ENCODE peak calls at places on chromosomes 2 and 18, in six cellular contexts. J is HCT116, U is SK-N-SH, W is HepG2, T is H1, C is GM12878. N is an unnamed sample.

GRCh38 chr18:78788161-78788560 is 191.5 kb upstream of the SALL3 start:
- DNase-seq in J (no peak), U (no peak), T (no peak), C (no peak), W (no peak), N (no peak)

GRCh38 chr2:231935207-231935524 is 9.0 kb upstream of the NPPC start:
- DNase-seq in U (no peak), C (no peak), W (no peak), T (no peak), J (no peak), N (no peak)

GRCh38 chr2:150169230-150169629 is 318.2 kb downstream of the RND3 start:
- DNase-seq in C (no peak), W (no peak), U (no peak), J (no peak), T (no peak), N (no peak)

GRCh38 chr18:49321800-49322461 is 138.5 kb downstream of the DYM start:
- DNase-seq in T (no peak), C (no peak), J (no peak), U (no peak), W (no peak), N (no peak)

GRCh38 chr2:26245231-26245732 is 543 bp downstream of the HADHB start:
- DNase-seq in T (no peak), W (peak; percentile 44), J (no peak), C (peak; percentile 15), U (peak; percentile 62), N (peak; percentile 30)

GRCh38 chr2:29627366-29627765 is 294.0 kb downstream of the ALK start:
- DNase-seq in C (no peak), J (no peak), T (no peak), U (no peak), W (no peak), N (no peak)

GRCh38 chr2:239692348-239692747 is 291.5 kb upstream of the HDAC4 start:
- DNase-seq in J (no peak), C (no peak), T (no peak), W (no peak), U (no peak), N (no peak)

GRCh38 chr2:149058936-149059335 is 20.4 kb downstream of the LYPD6B start:
- DNase-seq in C (no peak), T (no peak), J (no peak), U (no peak), W (no peak), N (no peak)

GRCh38 chr2:168607992-168608391 is 151.9 kb downstream of the CERS6 start:
- DNase-seq in J (no peak), W (no peak), T (no peak), U (no peak), C (no peak), N (no peak)

DNA sequence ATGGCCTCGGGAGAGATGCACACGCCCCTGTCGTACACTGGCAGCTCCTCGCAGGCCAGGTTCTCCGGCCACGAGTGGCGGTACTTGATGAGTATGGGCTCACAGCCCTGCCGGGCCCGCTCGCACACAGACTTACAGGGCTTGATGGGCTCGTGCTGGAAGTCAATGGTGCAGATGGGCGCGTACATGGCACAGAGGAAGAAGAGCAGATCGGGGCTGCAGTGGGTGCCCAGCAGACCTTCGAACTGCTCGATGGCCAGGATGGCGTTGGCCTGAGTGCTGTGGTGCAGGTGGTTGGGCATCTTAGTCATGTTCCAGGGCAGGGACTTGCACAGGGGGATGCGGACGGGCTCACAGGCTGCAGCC is 359 bp downstream of the FRZB start:
- DNase-seq in C (no peak), J (no peak), W (no peak), T (peak; percentile 81), U (no peak), N (no peak)
- TF ChIP-seq JUND in C (no peak), J (no peak), W (no peak), T (no peak), U (no peak), N (no peak)

GRCh38 chr2:159051133-159051532 is 82.7 kb downstream of the TANC1 start:
- DNase-seq in U (no peak), T (no peak), J (no peak), W (no peak), C (no peak), N (no peak)
- TF ChIP-seq RAD21 in U (no peak), T (no peak), J (no peak), W (no peak), C (no peak), N (no peak)

GRCh38 chr2:195566201-195566600 is 90.8 kb upstream of the SLC39A10 start:
- DNase-seq in W (no peak), C (no peak), T (no peak), J (no peak), U (no peak), N (no peak)

GRCh38 chr2:195563857-195564512 is 93.0 kb upstream of the SLC39A10 start:
- DNase-seq in T (no peak), U (no peak), C (no peak), J (no peak), W (no peak), N (no peak)

GRCh38 chr2:195561205-195562032 is 95.6 kb upstream of the SLC39A10 start:
- DNase-seq in U (no peak), W (no peak), T (no peak), J (no peak), C (peak; percentile 82), N (no peak)

GRCh38 chr2:195560209-195560907 is 96.7 kb upstream of the SLC39A10 start:
- DNase-seq in C (no peak), W (no peak), J (no peak), U (no peak), T (no peak), N (no peak)

GRCh38 chr2:195562624-195563566 is 94.1 kb upstream of the SLC39A10 start:
- DNase-seq in U (peak; percentile 31), J (no peak), T (no peak), W (no peak), C (no peak), N (no peak)
- TF ChIP-seq JUND in U (no peak), J (no peak), T (no peak), W (no peak), C (no peak), N (no peak)

GRCh38 chr18:6271585-6271984 is 143.1 kb downstream of the L3MBTL4 start:
- DNase-seq in T (no peak), C (no peak), U (no peak), J (no peak), W (no peak), N (no peak)

GRCh38 chr18:6266212-6266611 is 148.5 kb downstream of the L3MBTL4 start:
- DNase-seq in C (no peak), J (no peak), W (no peak), T (no peak), U (no peak), N (no peak)

GRCh38 chr18:6270791-6271216 is 143.9 kb downstream of the L3MBTL4 start:
- DNase-seq in C (peak; percentile 67), U (no peak), W (no peak), J (no peak), T (no peak), N (no peak)

GRCh38 chr18:6269933-6270332 is 144.8 kb downstream of the L3MBTL4 start:
- DNase-seq in W (no peak), J (no peak), T (no peak), C (no peak), U (no peak), N (no peak)
- TF ChIP-seq RAD21 in W (no peak), J (no peak), T (no peak), C (no peak), U (no peak), N (no peak)

DNA sequence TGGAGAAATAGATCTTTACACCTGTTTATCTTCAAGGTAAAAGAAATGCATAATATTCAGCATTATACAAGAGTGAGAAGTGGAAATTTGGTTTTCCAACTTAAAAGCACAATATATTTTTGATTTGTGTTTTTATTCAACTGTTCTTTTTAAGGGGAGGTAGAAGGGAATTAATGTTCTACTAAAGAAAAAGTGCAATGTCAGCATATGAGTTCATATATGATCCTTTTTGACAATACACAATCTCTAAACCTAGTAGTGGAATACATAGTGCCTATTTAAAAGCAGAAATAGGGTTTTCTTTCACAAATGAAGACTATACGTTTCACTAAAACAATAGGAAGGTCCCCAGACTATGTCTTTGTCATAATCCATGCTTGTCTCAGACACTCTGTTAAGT is 63.2 kb upstream of the ATP5MC3 start:
- DNase-seq in U (no peak), T (no peak), W (no peak), J (no peak), C (no peak), N (no peak)
- TF ChIP-seq JUND in U (no peak), T (no peak), W (no peak), J (no peak), C (no peak), N (no peak)

N was measured in K562.